ENCODE peak calls at places on chromosomes 12 and 14, in four cellular contexts. M is ovary, Z is G401, R is spleen. D is an unnamed sample.

GRCh38 chr12:30188602-30189326 is 405.0 kb upstream of the TMTC1 start:
- DNase-seq in M (no peak), Z (no peak), R (no peak), D (no peak)

GRCh38 chr14:51511265-51511664 is 140.4 kb upstream of the FRMD6 start:
- DNase-seq in M (no peak), Z (no peak), R (no peak), D (no peak)

GRCh38 chr12:67721216-67721615 is 72.7 kb downstream of the DYRK2 start:
- DNase-seq in M (no peak), Z (no peak), R (no peak), D (peak; percentile 43)

GRCh38 chr12:56190695-56191155 is 1.4 kb upstream of the SMARCC2 start:
- DNase-seq in M (no peak), Z (peak; percentile 21), R (no peak), D (no peak)

GRCh38 chr12:127507336-127507735 is 759.6 kb upstream of the TMEM132C start:
- DNase-seq in M (no peak), Z (peak; percentile 51), R (no peak), D (no peak)

GRCh38 chr12:3135522-3136461 is 58.6 kb downstream of the TSPAN9 start:
- DNase-seq in M (peak; percentile 44), Z (peak; percentile 95), R (no peak), D (peak; percentile 23)

GRCh38 chr12:91613223-91613779 is 430.7 kb upstream of the DCN start:
- DNase-seq in M (no peak), Z (no peak), R (no peak), D (no peak)

GRCh38 chr12:85568395-85569103 is 267.7 kb downstream of the RASSF9 start:
- DNase-seq in M (no peak), Z (no peak), R (no peak), D (peak; percentile 16)

GRCh38 chr12:6469609-6470374 is 685 bp downstream of the VAMP1 start:
- DNase-seq in M (no peak), Z (peak; percentile 23), R (no peak), D (no peak)

GRCh38 chr14:60565211-60565610 is 56.3 kb downstream of the SIX6 start:
- DNase-seq in M (no peak), Z (no peak), R (no peak), D (no peak)

GRCh38 chr14:22415633-22415959 is 173.4 kb downstream of the DAD1 start:
- DNase-seq in M (no peak), Z (no peak), R (no peak), D (no peak)

GRCh38 chr14:75069021-75069810 is at the start of gene ZC2HC1C:
- DNase-seq in M (peak; percentile 98), Z (peak; percentile 87), R (peak; percentile 92), D (peak; percentile 97)

GRCh38 chr12:10211101-10211974 is 1.3 kb upstream of the GABARAPL1 start:
- DNase-seq in M (peak; percentile 44), Z (no peak), R (no peak), D (no peak)

D was measured in transverse colon.